ENCODE peak calls at places on chromosomes 1 and 21, in nine cellular contexts. B, W, P, Q, D, X, S, E and C are unnamed samples.

GRCh38 chr1:41536296-41536695 is 51.8 kb upstream of the EDN2 start:
- DNase-seq in Q (no peak), E (no peak), S (no peak), W (no peak), D (no peak), P (no peak), B (no peak), X (no peak), C (no peak)

GRCh38 chr1:103900005-103900404 is 150.3 kb downstream of the AMY1C start:
- DNase-seq in W (no peak), S (no peak), E (no peak), Q (no peak), B (no peak), X (no peak), D (no peak), P (no peak), C (no peak)

GRCh38 chr1:25796807-25797458 is 3.1 kb upstream of the SELENON start:
- DNase-seq in Q (no peak), P (no peak), W (peak; percentile 95), S (peak; percentile 76), E (peak; percentile 88), D (peak; percentile 73), B (peak; percentile 79), X (peak; percentile 67), C (no peak)

GRCh38 chr1:154609398-154610380 is 1.7 kb upstream of the ADAR start:
- DNase-seq in Q (no peak), B (no peak), W (peak; percentile 86), S (peak; percentile 40), P (no peak), D (no peak), E (no peak), X (peak; percentile 34), C (peak; percentile 36)

GRCh38 chr1:24416666-24417391 is 1.2 kb downstream of the NIPAL3 start:
- DNase-seq in D (peak; percentile 53), E (no peak), S (peak; percentile 64), X (no peak), Q (no peak), B (peak; percentile 94), W (peak; percentile 35), P (no peak), C (peak; percentile 22)

GRCh38 chr1:83490988-83491387 is 507.9 kb downstream of the TTLL7 start:
- DNase-seq in W (no peak), P (no peak), X (no peak), E (no peak), D (no peak), S (no peak), Q (no peak), B (no peak), C (no peak)

GRCh38 chr21:44735821-44736220 is 24.4 kb upstream of the TSPEAR start:
- DNase-seq in P (no peak), Q (no peak), W (no peak), S (peak; percentile 9), D (no peak), B (no peak), E (no peak), X (no peak), C (no peak)

GRCh38 chr1:170290971-170291370 is 145.2 kb downstream of the NTMT2 start:
- DNase-seq in P (no peak), S (no peak), D (no peak), W (no peak), E (no peak), B (no peak), Q (no peak), X (no peak), C (no peak)

GRCh38 chr1:45103534-45103933 is 91.5 kb downstream of the UROD start:
- DNase-seq in P (no peak), S (no peak), B (no peak), D (peak; percentile 5), X (no peak), W (no peak), Q (no peak), E (no peak), C (no peak)

GRCh38 chr1:160544647-160545046 is 21.6 kb upstream of the SLAMF6 start:
- DNase-seq in Q (no peak), B (no peak), W (peak; percentile 39), S (no peak), P (no peak), X (no peak), E (no peak), D (no peak), C (no peak)
- TF ChIP-seq CTCF in Q (no peak), B (peak; percentile 12), W (peak; percentile 57), S (peak; percentile 33), P (no peak), X (peak; percentile 62), E (peak; percentile 53), D (peak; percentile 11), C (peak; percentile 66)

GRCh38 chr1:156865865-156866678 is 5.4 kb downstream of the NTRK1 start:
- DNase-seq in P (no peak), X (no peak), B (no peak), W (no peak), D (no peak), S (no peak), E (no peak), Q (no peak), C (no peak)

GRCh38 chr1:156866679-156867015 is 6.0 kb downstream of the NTRK1 start:
- DNase-seq in D (no peak), W (no peak), X (no peak), E (peak; percentile 25), P (no peak), B (no peak), Q (no peak), S (no peak), C (no peak)

GRCh38 chr1:156862602-156863599 is 2.2 kb downstream of the NTRK1 start:
- DNase-seq in P (no peak), E (peak; percentile 41), B (no peak), S (no peak), X (no peak), W (no peak), Q (no peak), D (no peak), C (no peak)

GRCh38 chr1:156865258-156865657 is 4.6 kb downstream of the NTRK1 start:
- DNase-seq in Q (no peak), W (no peak), S (no peak), X (no peak), P (no peak), D (no peak), B (no peak), E (no peak), C (no peak)

GRCh38 chr1:156864796-156865195 is 4.1 kb downstream of the NTRK1 start:
- DNase-seq in D (no peak), X (no peak), Q (no peak), B (no peak), S (no peak), E (no peak), W (no peak), P (no peak), C (no peak)
- TF ChIP-seq CTCF in D (no peak), X (no peak), Q (no peak), B (no peak), S (no peak), E (no peak), W (peak; percentile 44), P (no peak), C (no peak)

DNA sequence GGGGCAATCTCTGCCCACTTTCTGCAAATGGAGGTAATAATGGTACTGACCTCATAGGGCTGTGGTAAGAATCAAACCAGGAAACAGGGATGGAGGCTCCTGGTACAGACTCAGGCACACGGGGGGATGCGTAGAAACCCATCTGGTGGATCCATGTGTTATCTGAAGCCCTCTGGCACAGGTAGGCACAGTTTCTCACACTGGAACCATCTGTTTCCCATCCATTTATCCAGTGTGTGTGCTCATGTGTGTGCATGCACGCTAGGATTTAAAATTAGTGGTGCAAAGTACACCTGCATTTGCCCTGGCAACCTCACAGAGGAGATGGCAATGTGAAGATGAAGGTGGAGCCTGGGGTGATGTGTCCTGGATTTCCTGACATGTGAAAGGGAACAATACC is 103.3 kb downstream of the RAVER2 start:
- DNase-seq in D (no peak), Q (no peak), B (no peak), E (no peak), X (no peak), P (no peak), W (no peak), S (no peak), C (no peak)
- TF ChIP-seq CTCF in D (no peak), Q (no peak), B (no peak), E (no peak), X (no peak), P (no peak), W (no peak), S (no peak), C (no peak)

GRCh38 chr1:38941527-38942019 is at the start of gene RHBDL2:
- DNase-seq in S (no peak), P (no peak), Q (peak; percentile 76), W (peak; percentile 32), E (no peak), X (no peak), B (peak; percentile 38), D (no peak), C (no peak)

GRCh38 chr1:38938722-38939260 is 2.8 kb downstream of the RHBDL2 start:
- DNase-seq in B (no peak), E (no peak), D (no peak), X (no peak), P (no peak), Q (no peak), S (no peak), W (no peak), C (no peak)

GRCh38 chr1:38940339-38941047 is 1.1 kb downstream of the RHBDL2 start:
- DNase-seq in S (no peak), X (no peak), D (no peak), P (no peak), B (no peak), W (no peak), Q (no peak), E (no peak), C (no peak)

GRCh38 chr1:38942664-38943428 is 1.2 kb upstream of the RHBDL2 start:
- DNase-seq in D (no peak), E (no peak), P (no peak), S (no peak), Q (no peak), X (no peak), W (no peak), B (no peak), C (no peak)

GRCh38 chr1:38941093-38941492 is 537 bp downstream of the RHBDL2 start:
- DNase-seq in Q (no peak), D (no peak), S (no peak), W (no peak), B (no peak), P (no peak), E (no peak), X (no peak), C (no peak)
- TF ChIP-seq CTCF in Q (no peak), D (no peak), S (no peak), W (no peak), B (no peak), P (no peak), E (no peak), X (no peak), C (no peak)

GRCh38 chr1:156480015-156480368 is 20.6 kb downstream of the MEF2D start:
- DNase-seq in D (no peak), E (no peak), P (no peak), B (no peak), W (no peak), X (no peak), Q (no peak), S (no peak), C (no peak)
- TF ChIP-seq CTCF in D (no peak), E (no peak), P (no peak), B (peak; percentile 10), W (peak; percentile 58), X (peak; percentile 21), Q (no peak), S (no peak), C (peak; percentile 32)